ENCODE peak calls at places on chromosomes 12 and 14, in six cellular contexts. B is left ventricle myocardium inferior; K is psoas muscle; L is neural progenitor cell; Z is cardiac muscle cell; U is CD8-positive, alpha-beta T cell. W is an unnamed sample.

GRCh38 chr14:68226523-68226922 is 406.9 kb downstream of the RAD51B start:
- DNase-seq in B (no peak), L (no peak), K (no peak), Z (no peak), U (no peak), W (no peak)

GRCh38 chr14:67441672-67442071 is 29.7 kb upstream of the PLEK2 start:
- DNase-seq in L (no peak), K (no peak), Z (no peak), B (peak; percentile 60), U (no peak), W (no peak)

GRCh38 chr12:5083955-5084849 is 40.5 kb downstream of the KCNA5 start:
- DNase-seq in K (no peak), Z (peak; percentile 62), B (no peak), L (peak; percentile 62), U (no peak), W (no peak)

GRCh38 chr12:51905507-51906438 is 1.5 kb upstream of the ACVRL1 start:
- DNase-seq in B (peak; percentile 87), U (no peak), Z (no peak), K (peak; percentile 88), L (no peak), W (peak; percentile 81)

GRCh38 chr14:56686416-56686815 is 106.8 kb downstream of the TMEM260 start:
- DNase-seq in B (peak; percentile 34), L (peak; percentile 73), U (no peak), K (no peak), Z (peak; percentile 22), W (peak; percentile 21)

GRCh38 chr14:43475762-43476161 is 1031.3 kb downstream of the FSCB start:
- DNase-seq in L (no peak), K (no peak), Z (peak; percentile 44), U (no peak), B (no peak), W (no peak)

GRCh38 chr12:57605308-57606015 is 838 bp downstream of the DTX3 start:
- DNase-seq in L (peak; percentile 46), Z (peak; percentile 43), B (no peak), U (no peak), K (no peak), W (no peak)

GRCh38 chr12:124385219-124385969 is 90.5 kb downstream of the RFLNA start:
- DNase-seq in Z (no peak), U (no peak), K (no peak), B (no peak), L (no peak), W (no peak)

GRCh38 chr12:93094988-93095737 is 166.1 kb upstream of the EEA1 start:
- DNase-seq in K (no peak), Z (no peak), B (no peak), L (no peak), U (no peak), W (no peak)

DNA sequence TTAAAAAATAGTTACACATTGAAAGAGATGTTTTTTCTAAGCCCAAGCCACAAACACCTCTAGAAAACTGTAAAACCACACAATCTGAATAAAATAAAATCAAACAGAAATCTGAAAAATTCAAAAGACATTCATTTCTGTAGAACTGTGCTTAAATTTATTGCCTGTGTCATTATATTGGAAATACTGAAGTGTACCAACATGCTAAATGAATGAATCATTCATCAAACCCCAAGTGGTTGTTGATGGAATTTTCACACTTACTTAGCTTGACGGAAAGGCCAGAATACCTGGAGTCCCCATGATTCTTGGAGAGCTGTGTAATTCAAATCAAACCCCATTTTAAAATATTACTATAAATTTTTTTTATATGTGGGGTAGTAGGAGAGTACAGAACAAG is 2.7 kb downstream of the KITLG start:
- DNase-seq in U (no peak), Z (peak; percentile 23), K (no peak), B (no peak), L (no peak), W (no peak)
- TF ChIP-seq CTCF in U (no peak), Z (peak; percentile 13), K (no peak), B (peak; percentile 28), L (no peak), W (no peak)

DNA sequence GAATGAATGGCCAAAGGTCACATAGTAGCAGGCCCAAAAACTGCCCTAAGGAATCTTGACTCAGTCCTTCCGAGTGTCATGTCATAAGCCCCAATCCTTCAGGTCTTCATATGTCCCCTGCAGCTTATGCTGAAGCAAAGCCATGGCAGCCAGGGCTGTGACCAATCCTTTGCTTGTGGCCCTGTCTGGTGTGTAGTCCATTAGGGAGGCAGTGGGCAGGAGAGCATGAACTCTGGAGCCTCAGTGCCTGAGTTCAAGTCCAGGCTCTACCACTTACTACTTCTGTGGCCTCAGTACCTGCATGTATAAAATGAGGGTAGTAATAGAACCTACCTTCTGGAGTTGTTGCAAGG is 20.3 kb downstream of the PLEKHG3 start:
- DNase-seq in Z (no peak), B (peak; percentile 5), U (no peak), K (no peak), L (no peak), W (no peak)
- H3K4me1 ChIP-seq in Z (peaks cover 33% of the 10 kb centered on the region), B (peaks cover 91% of the 10 kb centered on the region), U (peaks cover 39% of the 10 kb centered on the region), K (peaks cover 8% of the 10 kb centered on the region), L (peaks cover 57% of the 10 kb centered on the region), W (peaks cover 37% of the 10 kb centered on the region)

GRCh38 chr12:32536000-32536345 is 136.6 kb downstream of the FGD4 start:
- DNase-seq in U (no peak), K (no peak), Z (no peak), B (no peak), L (no peak), W (no peak)
- H3K4me3 ChIP-seq in U (no peak overlapping the region), K (peak overlapping the region; percentile 68), Z (no peak overlapping the region), B (peak overlapping the region; percentile 66), L (no peak overlapping the region), W (peak overlapping the region; percentile 61)

GRCh38 chr14:96352708-96353107 is 10.4 kb downstream of the ATG2B start:
- DNase-seq in L (no peak), K (no peak), U (no peak), B (no peak), Z (no peak), W (no peak)
- TF ChIP-seq CTCF in L (no peak), K (no peak), U (no peak), B (no peak), Z (no peak), W (no peak)

GRCh38 chr14:95523051-95523817 is 6.8 kb upstream of the SYNE3 start:
- DNase-seq in L (no peak), Z (no peak), K (no peak), B (no peak), U (no peak), W (no peak)

GRCh38 chr14:95522116-95522515 is 5.7 kb upstream of the SYNE3 start:
- DNase-seq in L (no peak), K (no peak), B (no peak), U (no peak), Z (no peak), W (no peak)

GRCh38 chr14:95521001-95521400 is 4.6 kb upstream of the SYNE3 start:
- DNase-seq in U (no peak), B (no peak), L (no peak), K (no peak), Z (no peak), W (no peak)

GRCh38 chr14:95523818-95524448 is 7.5 kb upstream of the SYNE3 start:
- DNase-seq in L (no peak), K (no peak), U (peak; percentile 67), B (no peak), Z (no peak), W (no peak)

DNA sequence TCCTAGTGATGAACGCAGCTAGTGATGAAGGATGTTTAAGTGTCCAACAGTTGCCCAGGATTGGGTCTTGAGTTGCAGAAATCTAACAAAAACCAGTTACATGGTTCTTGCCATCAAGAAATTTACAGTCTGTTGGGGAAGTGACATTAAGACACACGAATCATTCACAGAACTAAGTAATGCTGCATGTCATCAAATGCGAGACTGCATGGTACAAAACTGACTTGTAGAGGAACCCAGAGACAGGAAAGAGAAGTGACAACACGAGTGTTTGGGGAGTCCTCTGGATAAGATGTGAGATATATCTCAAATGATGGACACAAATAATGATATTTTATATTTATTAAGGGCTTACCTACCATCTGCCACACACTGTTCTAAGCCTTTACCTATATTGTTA is 6.1 kb upstream of the SYNE3 start:
- DNase-seq in K (no peak), L (no peak), U (no peak), B (no peak), Z (no peak), W (no peak)
- H3K4me1 ChIP-seq in K (peaks cover 21% of the 10 kb centered on the region), L (no peaks in the 10 kb centered on the region), U (peaks cover 84% of the 10 kb centered on the region), B (peaks cover 86% of the 10 kb centered on the region), Z (peaks cover 20% of the 10 kb centered on the region), W (peaks cover 58% of the 10 kb centered on the region)

GRCh38 chr14:79278798-79279644 is 932.3 kb downstream of the DIO2 start:
- DNase-seq in U (no peak), Z (peak; percentile 96), K (peak; percentile 82), L (peak; percentile 96), B (peak; percentile 48), W (peak; percentile 53)
- H3K4me3 ChIP-seq in U (no peak overlapping the region), Z (peak overlapping the region; percentile 41), K (peak overlapping the region; percentile 69), L (peak overlapping the region; percentile 59), B (peak overlapping the region; percentile 64), W (peak overlapping the region; percentile 58)

W was measured in heart left ventricle.